ENCODE peak calls at places on chromosomes 2 and 18, in five cellular contexts. W is neural progenitor cell, M is K562, A is right lobe of liver, Y is breast epithelium. N is an unnamed sample.

GRCh38 chr18:21306368-21306767 is 64.3 kb downstream of the GREB1L start:
- DNase-seq in W (no peak), M (no peak), A (no peak), Y (no peak), N (no peak)

GRCh38 chr2:108538000-108538625 is 3.8 kb downstream of the LIMS1 start:
- DNase-seq in W (no peak), M (no peak), A (no peak), Y (no peak), N (no peak)

GRCh38 chr2:141467331-141467730 is 663.5 kb downstream of the LRP1B start:
- DNase-seq in W (no peak), M (no peak), A (no peak), Y (no peak), N (no peak)

GRCh38 chr2:173205375-173205774 is 129.7 kb downstream of the MAP3K20 start:
- DNase-seq in W (no peak), M (no peak), A (peak; percentile 61), Y (peak; percentile 88), N (peak; percentile 89)

GRCh38 chr2:55888941-55889340 is 34.6 kb downstream of the EFEMP1 start:
- DNase-seq in W (peak; percentile 56), M (no peak), A (no peak), Y (no peak), N (no peak)

GRCh38 chr18:11999431-11999830 is 18.1 kb downstream of the IMPA2 start:
- DNase-seq in W (no peak), M (no peak), A (no peak), Y (no peak), N (no peak)

GRCh38 chr2:29270606-29271005 is 155.4 kb downstream of the CLIP4 start:
- DNase-seq in W (no peak), M (no peak), A (no peak), Y (no peak), N (no peak)

GRCh38 chr2:156481295-156481694 is 45.1 kb downstream of the GPD2 start:
- DNase-seq in W (no peak), M (no peak), A (no peak), Y (no peak), N (no peak)

GRCh38 chr18:31077883-31078282 is 24.3 kb downstream of the DSC2 start:
- DNase-seq in W (no peak), M (no peak), A (no peak), Y (no peak), N (no peak)

GRCh38 chr2:29397743-29398142 is 282.5 kb downstream of the CLIP4 start:
- DNase-seq in W (no peak), M (no peak), A (no peak), Y (no peak), N (no peak)

GRCh38 chr2:75076088-75076487 is 117.6 kb downstream of the POLE4 start:
- DNase-seq in W (no peak), M (no peak), A (no peak), Y (no peak), N (no peak)

GRCh38 chr2:232667989-232668583 is 29.0 kb upstream of the GIGYF2 start:
- DNase-seq in W (peak; percentile 17), M (no peak), A (no peak), Y (no peak), N (no peak)

GRCh38 chr2:9897796-9898195 is 53.7 kb upstream of the GRHL1 start:
- DNase-seq in W (peak; percentile 33), M (no peak), A (no peak), Y (no peak), N (no peak)
- H3K27ac ChIP-seq in W (peak overlapping the region; percentile 81), M (no peak overlapping the region), A (no peak overlapping the region), Y (peak overlapping the region; percentile 77), N (no peak overlapping the region)

DNA sequence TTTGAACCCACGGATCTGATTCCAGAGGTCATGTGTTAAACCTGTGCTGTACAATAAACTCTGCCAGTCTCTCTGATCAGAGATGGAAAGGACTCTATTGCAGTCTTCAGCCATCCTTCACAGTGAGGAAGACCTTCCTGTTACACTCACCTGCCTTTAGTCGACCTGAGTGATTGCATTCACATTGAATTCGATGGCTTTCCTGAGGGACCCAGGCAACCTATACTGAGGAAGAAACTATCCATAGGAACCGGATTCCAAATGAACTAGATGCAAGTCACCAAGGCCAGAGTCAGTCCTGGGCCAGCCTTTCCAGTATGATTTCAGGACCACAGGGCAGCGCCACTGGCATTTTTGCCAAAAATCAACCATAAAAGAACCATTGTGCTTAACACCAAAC is 56.8 kb downstream of the PKDCC start:
- DNase-seq in W (no peak), M (no peak), A (no peak), Y (no peak), N (no peak)
- H3K4me1 ChIP-seq in W (peaks cover 27% of the 10 kb centered on the region), M (no peaks in the 10 kb centered on the region), A (peaks cover 23% of the 10 kb centered on the region), Y (no peaks in the 10 kb centered on the region), N (no peaks in the 10 kb centered on the region)

GRCh38 chr2:176473177-176473576 is 203.9 kb downstream of the MTX2 start:
- DNase-seq in W (no peak), M (no peak), A (peak; percentile 57), Y (peak; percentile 42), N (no peak)
- H3K27ac ChIP-seq in W (no peak overlapping the region), M (no peak overlapping the region), A (no peak overlapping the region), Y (no peak overlapping the region), N (no peak overlapping the region)

GRCh38 chr2:64448069-64448468 is 5.9 kb upstream of the LGALSL start:
- DNase-seq in W (peak; percentile 37), M (no peak), A (no peak), Y (no peak), N (no peak)
- H3K4me1 ChIP-seq in W (peaks cover 17% of the 10 kb centered on the region), M (no peaks in the 10 kb centered on the region), A (peaks cover 9% of the 10 kb centered on the region), Y (no peaks in the 10 kb centered on the region), N (no peaks in the 10 kb centered on the region)

GRCh38 chr2:12675801-12676200 is 40.9 kb upstream of the TRIB2 start:
- DNase-seq in W (no peak), M (no peak), A (no peak), Y (no peak), N (no peak)

GRCh38 chr2:12676771-12677170 is 40.0 kb upstream of the TRIB2 start:
- DNase-seq in W (no peak), M (no peak), A (no peak), Y (no peak), N (no peak)

GRCh38 chr2:12674644-12675328 is 42.0 kb upstream of the TRIB2 start:
- DNase-seq in W (no peak), M (no peak), A (no peak), Y (no peak), N (no peak)

GRCh38 chr2:12675352-12675795 is 41.4 kb upstream of the TRIB2 start:
- DNase-seq in W (no peak), M (peak; percentile 68), A (no peak), Y (no peak), N (no peak)

DNA sequence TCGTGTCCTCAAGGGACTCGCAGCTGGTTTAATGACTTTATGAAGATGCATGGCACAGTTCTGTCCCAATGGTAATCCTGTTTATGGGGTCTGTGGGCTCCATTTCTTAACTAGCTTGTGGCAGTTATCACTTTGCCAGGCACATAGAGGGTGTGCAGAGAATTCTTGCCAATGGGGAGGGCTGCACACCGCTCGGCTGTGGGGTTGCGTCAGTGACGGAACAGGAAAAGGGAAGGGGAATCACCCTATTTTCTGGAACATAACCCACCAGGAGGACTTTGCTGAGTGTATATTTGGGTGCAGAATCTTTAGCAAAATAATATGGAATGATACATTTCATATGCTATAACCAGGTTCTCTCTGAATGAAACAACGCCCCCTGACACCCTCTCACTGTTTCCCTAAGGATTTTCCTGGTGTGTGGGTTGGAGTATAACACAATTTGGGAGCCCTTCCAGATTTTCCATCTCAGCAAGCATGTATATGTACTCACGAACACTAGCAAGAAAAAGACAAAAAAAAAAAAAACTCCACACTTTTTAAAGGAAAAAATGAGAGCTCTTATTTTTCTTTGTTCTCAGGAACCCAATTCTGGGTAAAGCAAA is 43.9 kb upstream of the TRIB2 start:
- DNase-seq in W (no peak), M (no peak), A (no peak), Y (no peak), N (no peak)
- H3K27ac ChIP-seq in W (no peak overlapping the region), M (no peak overlapping the region), A (no peak overlapping the region), Y (no peak overlapping the region), N (no peak overlapping the region)

GRCh38 chr18:48937869-48938750 is 12.7 kb downstream of the SMAD7 start:
- DNase-seq in W (no peak), M (no peak), A (no peak), Y (no peak), N (no peak)
- H3K4me1 ChIP-seq in W (peaks cover 29% of the 10 kb centered on the region), M (peaks cover 43% of the 10 kb centered on the region), A (peaks cover 79% of the 10 kb centered on the region), Y (peaks cover 51% of the 10 kb centered on the region), N (peaks cover 100% of the 10 kb centered on the region)

DNA sequence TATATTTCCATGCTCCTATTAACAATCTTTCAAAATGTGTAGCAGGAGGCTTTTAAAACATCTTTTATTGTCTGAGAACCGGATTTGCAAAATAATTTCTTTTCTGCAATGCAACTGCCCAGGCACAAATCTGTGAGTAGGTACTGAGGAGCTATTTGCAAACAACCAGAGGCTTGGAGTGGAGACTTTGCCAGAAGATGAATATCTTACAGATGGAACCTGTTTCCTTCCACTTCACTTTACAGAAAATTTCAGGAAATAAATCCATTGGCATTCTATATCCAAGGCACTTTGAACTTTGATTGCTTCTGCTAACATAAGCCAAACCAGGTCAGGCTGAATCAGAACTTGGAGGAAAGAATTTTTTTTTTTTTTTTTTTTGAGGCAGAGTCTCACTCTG is 237.4 kb upstream of the REV1 start:
- DNase-seq in W (no peak), M (no peak), A (no peak), Y (no peak), N (no peak)
- H3K27ac ChIP-seq in W (no peak overlapping the region), M (no peak overlapping the region), A (no peak overlapping the region), Y (no peak overlapping the region), N (no peak overlapping the region)